ENCODE peak calls at places on chromosomes 11 and 22, in five cellular contexts. S is osteocyte, X is left ventricle myocardium inferior, R is brain microvascular endothelial cell, O is coronary artery. V is an unnamed sample.

GRCh38 chr11:42043312-42043711 is 583.9 kb upstream of the LRRC4C start:
- DNase-seq in S (no peak), X (no peak), R (peak; percentile 71), O (no peak), V (no peak)

GRCh38 chr11:47768090-47768620 is 1.0 kb upstream of the FNBP4 start:
- DNase-seq in S (no peak), X (peak; percentile 78), R (peak; percentile 53), O (peak; percentile 79), V (peak; percentile 20)

GRCh38 chr11:77823775-77824174 is 2.8 kb downstream of the AAMDC start:
- DNase-seq in S (no peak), X (no peak), R (no peak), O (no peak), V (no peak)

GRCh38 chr22:35014812-35015211 is 51.1 kb upstream of the ISX start:
- DNase-seq in S (no peak), X (no peak), R (no peak), O (no peak), V (no peak)

GRCh38 chr11:363948-364761 is 5.1 kb upstream of the B4GALNT4 start:
- DNase-seq in S (no peak), X (no peak), R (no peak), O (no peak), V (no peak)

GRCh38 chr22:41596776-41597634 is 7.4 kb upstream of the PMM1 start:
- DNase-seq in S (no peak), X (peak; percentile 52), R (peak; percentile 22), O (peak; percentile 73), V (peak; percentile 45)

GRCh38 chr11:17645190-17645970 is 74.0 kb upstream of the MYOD1 start:
- DNase-seq in S (no peak), X (no peak), R (no peak), O (no peak), V (peak; percentile 8)

GRCh38 chr11:75872887-75873416 is 57.9 kb downstream of the UVRAG start:
- DNase-seq in S (no peak), X (no peak), R (no peak), O (no peak), V (peak; percentile 42)

GRCh38 chr11:3049430-3050243 is 7.6 kb downstream of the CARS1 start:
- DNase-seq in S (peak; percentile 96), X (peak; percentile 55), R (peak; percentile 93), O (peak; percentile 89), V (peak; percentile 86)

GRCh38 chr11:66055021-66055420 is 2.9 kb downstream of the SF3B2 start:
- DNase-seq in S (no peak), X (no peak), R (no peak), O (no peak), V (no peak)

GRCh38 chr22:45692549-45692948 is 20.9 kb downstream of the ATXN10 start:
- DNase-seq in S (no peak), X (no peak), R (no peak), O (no peak), V (no peak)

DNA sequence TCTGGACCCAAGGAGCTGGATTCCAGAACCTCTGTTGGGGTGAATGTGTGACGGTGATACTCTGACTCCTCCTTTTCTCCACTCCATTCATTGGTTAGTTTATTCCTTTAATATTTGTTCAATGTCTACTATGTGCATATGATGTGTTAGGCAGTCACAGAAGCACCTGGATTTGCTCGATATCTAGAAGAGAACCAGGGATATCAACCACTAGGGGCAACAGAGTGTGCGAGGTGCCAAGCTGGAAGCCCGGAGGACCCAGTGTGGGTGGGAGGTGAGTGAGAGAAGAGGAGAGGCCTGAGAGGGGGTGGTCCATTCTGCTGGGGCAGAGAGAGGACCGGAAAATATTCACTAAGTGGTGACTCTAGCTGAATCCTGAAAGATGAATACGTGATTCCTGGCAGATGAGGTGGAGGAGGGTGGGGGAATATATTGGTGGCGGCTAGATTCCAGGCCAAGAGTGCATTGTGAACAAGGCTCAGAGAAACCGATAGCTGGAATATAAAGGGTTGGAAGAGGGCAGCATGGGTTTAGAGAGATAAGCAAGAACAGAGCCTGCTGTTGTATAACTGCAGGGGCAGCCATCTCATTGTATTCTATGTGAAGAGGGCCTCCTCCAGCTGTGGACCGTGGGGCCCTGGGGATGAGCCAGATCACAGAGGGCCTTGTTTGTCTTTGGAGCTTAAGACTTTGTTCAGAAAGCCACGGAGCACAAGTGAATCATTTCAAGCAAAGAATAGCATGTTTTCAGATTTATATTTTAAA is 6.9 kb upstream of the TIMP3 start:
- DNase-seq in S (no peak), X (no peak), R (no peak), O (no peak), V (no peak)
- TF ChIP-seq CTCF in S (peak; percentile 7), X (no peak), R (peak; percentile 41), O (no peak), V (no peak)

GRCh38 chr11:129987950-129988349 is 14.7 kb downstream of the PRDM10 start:
- DNase-seq in S (no peak), X (no peak), R (no peak), O (no peak), V (no peak)

GRCh38 chr11:129995163-129995562 is 7.5 kb downstream of the PRDM10 start:
- DNase-seq in S (no peak), X (no peak), R (no peak), O (no peak), V (no peak)

GRCh38 chr11:129989437-129989836 is 13.2 kb downstream of the PRDM10 start:
- DNase-seq in S (no peak), X (no peak), R (no peak), O (no peak), V (no peak)

GRCh38 chr11:129996113-129996870 is 6.3 kb downstream of the PRDM10 start:
- DNase-seq in S (no peak), X (no peak), R (no peak), O (no peak), V (no peak)

DNA sequence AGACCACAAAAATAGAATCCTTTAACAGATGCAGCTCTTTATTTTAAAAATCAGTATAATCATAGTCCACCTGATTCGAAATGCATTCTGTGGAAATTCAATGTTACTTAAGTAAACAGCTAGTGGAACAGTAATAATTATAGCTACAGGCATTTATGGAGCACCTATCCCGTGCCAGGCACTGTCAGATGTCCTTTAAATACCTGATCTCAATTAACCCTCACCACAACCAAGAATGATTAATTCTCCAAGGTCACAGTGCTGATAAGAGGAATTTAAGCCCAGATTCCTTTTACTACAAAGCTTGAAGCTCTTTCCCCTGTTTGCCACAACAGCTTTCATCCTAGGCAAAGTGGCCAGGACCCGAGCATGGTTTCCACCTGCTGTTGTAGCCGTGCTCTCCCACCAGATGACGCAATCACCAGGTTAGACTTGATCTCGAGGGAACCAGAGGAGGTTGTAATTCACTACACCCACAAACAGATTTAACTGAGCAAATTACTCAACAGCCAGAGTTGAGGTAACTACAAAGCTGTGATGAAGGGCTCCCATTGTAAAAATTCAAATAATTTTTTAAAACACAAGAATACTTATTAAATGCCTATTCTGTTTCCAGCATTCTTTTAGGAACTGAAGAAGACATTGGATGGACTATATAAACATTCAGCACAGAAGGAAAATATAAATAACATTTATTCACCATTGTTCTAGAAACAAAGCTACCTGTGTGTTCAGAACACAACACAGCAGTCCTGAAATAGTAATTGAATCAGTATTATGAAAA is 10.3 kb downstream of the PRDM10 start:
- DNase-seq in S (peak; percentile 34), X (no peak), R (no peak), O (no peak), V (peak; percentile 50)
- TF ChIP-seq CTCF in S (peak; percentile 7), X (peak; percentile 44), R (peak; percentile 27), O (no peak), V (peak; percentile 26)

GRCh38 chr11:104879514-104880190 is 18.6 kb downstream of the CASP12 start:
- DNase-seq in S (no peak), X (no peak), R (no peak), O (no peak), V (no peak)
- TF ChIP-seq CTCF in S (no peak), X (no peak), R (peak; percentile 8), O (no peak), V (no peak)

GRCh38 chr22:23984430-23984829 is 4.5 kb downstream of the GSTT2 start:
- DNase-seq in S (no peak), X (no peak), R (no peak), O (no peak), V (peak; percentile 20)
- TF ChIP-seq CTCF in S (no peak), X (peak; percentile 71), R (peak; percentile 78), O (peak; percentile 35), V (peak; percentile 54)

GRCh38 chr22:21094911-21095772 is 49.4 kb downstream of the LRRC74B start:
- DNase-seq in S (no peak), X (no peak), R (no peak), O (no peak), V (no peak)

GRCh38 chr22:21099578-21099977 is 53.8 kb downstream of the LRRC74B start:
- DNase-seq in S (no peak), X (no peak), R (no peak), O (no peak), V (no peak)

GRCh38 chr22:21095773-21096107 is 50.0 kb downstream of the LRRC74B start:
- DNase-seq in S (no peak), X (no peak), R (no peak), O (no peak), V (no peak)

GRCh38 chr22:21100149-21101032 is 54.6 kb downstream of the LRRC74B start:
- DNase-seq in S (no peak), X (no peak), R (no peak), O (no peak), V (no peak)

GRCh38 chr22:21098099-21098671 is 52.4 kb downstream of the LRRC74B start:
- DNase-seq in S (no peak), X (no peak), R (no peak), O (no peak), V (no peak)
- TF ChIP-seq CTCF in S (no peak), X (no peak), R (peak; percentile 30), O (no peak), V (peak; percentile 12)

GRCh38 chr11:29527391-29527936 is 489.4 kb downstream of the KCNA4 start:
- DNase-seq in S (no peak), X (no peak), R (peak; percentile 79), O (no peak), V (no peak)
- TF ChIP-seq CTCF in S (peak; percentile 22), X (peak; percentile 52), R (peak; percentile 82), O (no peak), V (peak; percentile 19)

GRCh38 chr11:135073870-135074269 is 661.8 kb upstream of the B3GAT1 start:
- DNase-seq in S (no peak), X (no peak), R (no peak), O (no peak), V (no peak)

GRCh38 chr11:135069884-135070283 is 657.8 kb upstream of the B3GAT1 start:
- DNase-seq in S (no peak), X (no peak), R (no peak), O (no peak), V (no peak)

GRCh38 chr11:135073444-135073843 is 661.4 kb upstream of the B3GAT1 start:
- DNase-seq in S (no peak), X (no peak), R (no peak), O (no peak), V (no peak)

GRCh38 chr11:135075740-135076139 is 663.7 kb upstream of the B3GAT1 start:
- DNase-seq in S (peak; percentile 91), X (peak; percentile 76), R (peak; percentile 59), O (peak; percentile 81), V (no peak)

GRCh38 chr11:135074397-135074998 is 662.5 kb upstream of the B3GAT1 start:
- DNase-seq in S (no peak), X (no peak), R (no peak), O (no peak), V (no peak)
- TF ChIP-seq CTCF in S (peak; percentile 49), X (peak; percentile 34), R (peak; percentile 47), O (no peak), V (peak; percentile 13)

V was measured in GM10248.